ENCODE peak calls at places on chromosome 12, in four cellular contexts. T, F, D and V are unnamed samples.

GRCh38 chr12:104656921-104657320 is 200.2 kb downstream of the CHST11 start:
- DNase-seq in T (no peak), F (no peak), D (no peak), V (no peak)

GRCh38 chr12:67804168-67804567 is 155.6 kb downstream of the DYRK2 start:
- DNase-seq in T (no peak), F (no peak), D (no peak), V (no peak)

GRCh38 chr12:117042171-117042809 is 56.9 kb downstream of the TESC start:
- DNase-seq in T (no peak), F (no peak), D (no peak), V (no peak)

GRCh38 chr12:9943244-9943643 is 11.1 kb upstream of the CLEC2A start:
- DNase-seq in T (no peak), F (no peak), D (no peak), V (peak)

GRCh38 chr12:4407136-4407535 is 27.6 kb upstream of the FGF23 start:
- DNase-seq in T (no peak), F (no peak), D (no peak), V (no peak)

GRCh38 chr12:91003737-91004136 is 1.0 kb downstream of the EPYC start:
- DNase-seq in T (no peak), F (no peak), D (no peak), V (no peak)

GRCh38 chr12:77343291-77343690 is 277.9 kb upstream of the E2F7 start:
- DNase-seq in T (no peak), F (no peak), D (no peak), V (no peak)

GRCh38 chr12:93748672-93749403 is 71.7 kb downstream of the CRADD start:
- DNase-seq in T (no peak), F (no peak), D (no peak), V (no peak)

GRCh38 chr12:132161046-132161781 is 17.0 kb downstream of the NOC4L start:
- DNase-seq in T (no peak), F (peak), D (no peak), V (no peak)

GRCh38 chr12:105378821-105379400 is 48.4 kb downstream of the C12orf75 start:
- DNase-seq in T (no peak), F (no peak), D (no peak), V (no peak)

GRCh38 chr12:123062682-123063426 is 82.4 kb downstream of the ARL6IP4 start:
- DNase-seq in T (no peak), F (no peak), D (no peak), V (no peak)

GRCh38 chr12:132030367-132031038 is 80.8 kb downstream of the EP400 start:
- DNase-seq in T (no peak), F (peak), D (no peak), V (no peak)

GRCh38 chr12:94872671-94873367 is 130.7 kb downstream of the NDUFA12 start:
- DNase-seq in T (peak), F (no peak), D (peak), V (peak)

GRCh38 chr12:132513070-132513398 is 23.1 kb downstream of the FBRSL1 start:
- DNase-seq in T (no peak), F (no peak), D (no peak), V (no peak)

GRCh38 chr12:20004951-20005350 is 363.4 kb upstream of the PDE3A start:
- DNase-seq in T (no peak), F (no peak), D (no peak), V (no peak)

GRCh38 chr12:57611116-57611809 is at the start of gene ARHGEF25:
- DNase-seq in T (peak), F (peak), D (peak), V (no peak)

GRCh38 chr12:119235352-119235751 is 56.6 kb downstream of the HSPB8 start:
- DNase-seq in T (peak), F (no peak), D (no peak), V (no peak)
- TF ChIP-seq CTCF in T (peak), F (peak), D (no peak), V (no peak)

DNA sequence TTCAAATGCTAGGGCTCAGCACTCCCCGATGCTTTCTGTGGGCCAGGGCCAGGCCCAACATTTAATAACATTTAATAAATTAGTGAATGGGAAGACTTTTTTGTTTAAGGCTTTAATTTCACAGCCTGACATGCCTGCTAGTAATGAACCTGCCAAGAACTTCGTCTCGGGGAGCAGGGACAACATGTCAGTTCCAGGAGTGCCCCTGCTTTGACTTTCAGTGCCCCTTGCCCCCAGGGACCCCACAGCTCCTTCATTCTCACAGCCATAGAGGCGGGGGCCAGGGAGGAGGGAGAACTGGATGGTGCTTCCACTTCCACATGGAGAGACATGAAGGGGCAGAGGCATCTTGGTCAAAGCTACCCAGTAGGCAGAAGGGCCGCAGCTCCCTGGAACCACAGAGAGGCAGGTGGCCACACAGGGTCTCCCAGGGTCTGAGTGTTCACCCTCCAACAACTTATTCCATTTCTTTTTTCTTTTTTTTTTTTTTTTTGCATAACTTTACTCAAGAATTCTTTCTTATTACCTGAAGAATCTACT is 66.0 kb upstream of the DDX11 start:
- DNase-seq in T (no peak), F (no peak), D (no peak), V (no peak)
- TF ChIP-seq CTCF in T (no peak), F (no peak), D (no peak), V (no peak)

GRCh38 chr12:70692681-70693288 is 55.6 kb upstream of the PTPRB start:
- DNase-seq in T (peak), F (no peak), D (no peak), V (no peak)
- TF ChIP-seq CTCF in T (peak), F (peak), D (no peak), V (no peak)

GRCh38 chr12:129190827-129191226 is 337.5 kb downstream of the GLT1D1 start:
- DNase-seq in T (peak), F (no peak), D (no peak), V (no peak)
- TF ChIP-seq CTCF in T (peak), F (no peak), D (no peak), V (no peak)